ENCODE peak calls at places on chromosomes 1 and 21, in nine cellular contexts. One of them, this sample, is unnamed.

GRCh38 chr1:75533085-75533484 is 77.8 kb downstream of the SLC44A5 start:
- DNase-seq in M059J: no peak
- DNase-seq in breast epithelium: no peak
- DNase-seq in GM20000: no peak
- DNase-seq in neuronal stem cell: no peak
- DNase-seq in activated CD4-positive, alpha-beta T cell treated with anti-CD3 and anti-CD28 coated beads, Interleukin-2, amount 50 U/mL, for 1 hour: no peak
- DNase-seq in activated CD8-positive, alpha-beta memory T cell treated with anti-CD3 and anti-CD28 coated beads for 4 hours: no peak
- DNase-seq in kidney tubule cell: no peak
- DNase-seq in omental fat pad: no peak
- DNase-seq in this sample: no peak

GRCh38 chr1:17109897-17110554 is 9.2 kb downstream of the PADI2 start:
- DNase-seq in M059J: no peak
- DNase-seq in breast epithelium: no peak
- DNase-seq in GM20000: no peak
- DNase-seq in neuronal stem cell: no peak
- DNase-seq in activated CD4-positive, alpha-beta T cell treated with anti-CD3 and anti-CD28 coated beads, Interleukin-2, amount 50 U/mL, for 1 hour: no peak
- DNase-seq in activated CD8-positive, alpha-beta memory T cell treated with anti-CD3 and anti-CD28 coated beads for 4 hours: no peak
- DNase-seq in kidney tubule cell: no peak
- DNase-seq in omental fat pad: no peak
- DNase-seq in this sample: no peak

GRCh38 chr1:172935062-172935592 is 115.6 kb downstream of the TNFSF18 start:
- DNase-seq in M059J: peak
- DNase-seq in breast epithelium: no peak
- DNase-seq in GM20000: no peak
- DNase-seq in neuronal stem cell: no peak
- DNase-seq in activated CD4-positive, alpha-beta T cell treated with anti-CD3 and anti-CD28 coated beads, Interleukin-2, amount 50 U/mL, for 1 hour: no peak
- DNase-seq in activated CD8-positive, alpha-beta memory T cell treated with anti-CD3 and anti-CD28 coated beads for 4 hours: no peak
- DNase-seq in kidney tubule cell: no peak
- DNase-seq in omental fat pad: no peak
- DNase-seq in this sample: no peak

GRCh38 chr21:15063821-15064575 is 802 bp downstream of the NRIP1 start:
- DNase-seq in M059J: peak
- DNase-seq in breast epithelium: peak
- DNase-seq in GM20000: no peak
- DNase-seq in neuronal stem cell: no peak
- DNase-seq in activated CD4-positive, alpha-beta T cell treated with anti-CD3 and anti-CD28 coated beads, Interleukin-2, amount 50 U/mL, for 1 hour: no peak
- DNase-seq in activated CD8-positive, alpha-beta memory T cell treated with anti-CD3 and anti-CD28 coated beads for 4 hours: peak
- DNase-seq in kidney tubule cell: peak
- DNase-seq in omental fat pad: no peak
- DNase-seq in this sample: peak

GRCh38 chr1:177082855-177083741 is 81.4 kb downstream of the ASTN1 start:
- DNase-seq in M059J: peak
- DNase-seq in breast epithelium: no peak
- DNase-seq in GM20000: no peak
- DNase-seq in neuronal stem cell: no peak
- DNase-seq in activated CD4-positive, alpha-beta T cell treated with anti-CD3 and anti-CD28 coated beads, Interleukin-2, amount 50 U/mL, for 1 hour: no peak
- DNase-seq in activated CD8-positive, alpha-beta memory T cell treated with anti-CD3 and anti-CD28 coated beads for 4 hours: no peak
- DNase-seq in kidney tubule cell: peak
- DNase-seq in omental fat pad: no peak
- DNase-seq in this sample: no peak

GRCh38 chr1:208374391-208374941 is 130.3 kb upstream of the PLXNA2 start:
- DNase-seq in M059J: peak
- DNase-seq in breast epithelium: no peak
- DNase-seq in GM20000: no peak
- DNase-seq in neuronal stem cell: no peak
- DNase-seq in activated CD4-positive, alpha-beta T cell treated with anti-CD3 and anti-CD28 coated beads, Interleukin-2, amount 50 U/mL, for 1 hour: no peak
- DNase-seq in activated CD8-positive, alpha-beta memory T cell treated with anti-CD3 and anti-CD28 coated beads for 4 hours: no peak
- DNase-seq in kidney tubule cell: peak
- DNase-seq in omental fat pad: no peak
- DNase-seq in this sample: no peak

GRCh38 chr1:172338295-172338735 is 82.2 kb upstream of the C1orf105 start:
- DNase-seq in M059J: no peak
- DNase-seq in breast epithelium: no peak
- DNase-seq in GM20000: peak
- DNase-seq in neuronal stem cell: no peak
- DNase-seq in activated CD4-positive, alpha-beta T cell treated with anti-CD3 and anti-CD28 coated beads, Interleukin-2, amount 50 U/mL, for 1 hour: no peak
- DNase-seq in activated CD8-positive, alpha-beta memory T cell treated with anti-CD3 and anti-CD28 coated beads for 4 hours: no peak
- DNase-seq in kidney tubule cell: no peak
- DNase-seq in omental fat pad: no peak
- DNase-seq in this sample: no peak

GRCh38 chr1:186819140-186819539 is 9.6 kb upstream of the PLA2G4A start:
- DNase-seq in M059J: peak
- DNase-seq in breast epithelium: no peak
- DNase-seq in GM20000: peak
- DNase-seq in neuronal stem cell: no peak
- DNase-seq in activated CD4-positive, alpha-beta T cell treated with anti-CD3 and anti-CD28 coated beads, Interleukin-2, amount 50 U/mL, for 1 hour: no peak
- DNase-seq in activated CD8-positive, alpha-beta memory T cell treated with anti-CD3 and anti-CD28 coated beads for 4 hours: no peak
- DNase-seq in kidney tubule cell: no peak
- DNase-seq in omental fat pad: no peak
- DNase-seq in this sample: no peak

GRCh38 chr1:88774151-88774556 is 90.1 kb downstream of the PKN2 start:
- DNase-seq in M059J: peak
- DNase-seq in breast epithelium: no peak
- DNase-seq in GM20000: no peak
- DNase-seq in neuronal stem cell: no peak
- DNase-seq in activated CD4-positive, alpha-beta T cell treated with anti-CD3 and anti-CD28 coated beads, Interleukin-2, amount 50 U/mL, for 1 hour: no peak
- DNase-seq in activated CD8-positive, alpha-beta memory T cell treated with anti-CD3 and anti-CD28 coated beads for 4 hours: no peak
- DNase-seq in kidney tubule cell: peak
- DNase-seq in omental fat pad: no peak
- DNase-seq in this sample: no peak

GRCh38 chr21:45981154-45981606 is 390 bp upstream of the COL6A1 start:
- DNase-seq in M059J: peak
- DNase-seq in breast epithelium: peak
- DNase-seq in GM20000: peak
- DNase-seq in neuronal stem cell: peak
- DNase-seq in activated CD4-positive, alpha-beta T cell treated with anti-CD3 and anti-CD28 coated beads, Interleukin-2, amount 50 U/mL, for 1 hour: peak
- DNase-seq in activated CD8-positive, alpha-beta memory T cell treated with anti-CD3 and anti-CD28 coated beads for 4 hours: no peak
- DNase-seq in kidney tubule cell: peak
- DNase-seq in omental fat pad: no peak
- DNase-seq in this sample: no peak

GRCh38 chr1:153246825-153247224 is 12.7 kb upstream of the LORICRIN start:
- DNase-seq in M059J: no peak
- DNase-seq in breast epithelium: no peak
- DNase-seq in GM20000: no peak
- DNase-seq in neuronal stem cell: no peak
- DNase-seq in activated CD4-positive, alpha-beta T cell treated with anti-CD3 and anti-CD28 coated beads, Interleukin-2, amount 50 U/mL, for 1 hour: no peak
- DNase-seq in activated CD8-positive, alpha-beta memory T cell treated with anti-CD3 and anti-CD28 coated beads for 4 hours: no peak
- DNase-seq in kidney tubule cell: no peak
- DNase-seq in omental fat pad: no peak
- DNase-seq in this sample: no peak

GRCh38 chr1:74689800-74690696 is 16.5 kb upstream of the ERICH3 start:
- DNase-seq in M059J: peak
- DNase-seq in breast epithelium: no peak
- DNase-seq in GM20000: no peak
- DNase-seq in neuronal stem cell: peak
- DNase-seq in activated CD4-positive, alpha-beta T cell treated with anti-CD3 and anti-CD28 coated beads, Interleukin-2, amount 50 U/mL, for 1 hour: peak
- DNase-seq in activated CD8-positive, alpha-beta memory T cell treated with anti-CD3 and anti-CD28 coated beads for 4 hours: no peak
- DNase-seq in kidney tubule cell: peak
- DNase-seq in omental fat pad: no peak
- DNase-seq in this sample: no peak

GRCh38 chr1:11383553-11384169 is 95.3 kb upstream of the DISP3 start:
- DNase-seq in M059J: no peak
- DNase-seq in breast epithelium: no peak
- DNase-seq in GM20000: no peak
- DNase-seq in neuronal stem cell: no peak
- DNase-seq in activated CD4-positive, alpha-beta T cell treated with anti-CD3 and anti-CD28 coated beads, Interleukin-2, amount 50 U/mL, for 1 hour: no peak
- DNase-seq in activated CD8-positive, alpha-beta memory T cell treated with anti-CD3 and anti-CD28 coated beads for 4 hours: no peak
- DNase-seq in kidney tubule cell: no peak
- DNase-seq in omental fat pad: no peak
- DNase-seq in this sample: no peak

GRCh38 chr1:227411066-227411465 is 92.8 kb upstream of the CDC42BPA start:
- DNase-seq in M059J: no peak
- DNase-seq in breast epithelium: no peak
- DNase-seq in GM20000: no peak
- DNase-seq in neuronal stem cell: no peak
- DNase-seq in activated CD4-positive, alpha-beta T cell treated with anti-CD3 and anti-CD28 coated beads, Interleukin-2, amount 50 U/mL, for 1 hour: no peak
- DNase-seq in activated CD8-positive, alpha-beta memory T cell treated with anti-CD3 and anti-CD28 coated beads for 4 hours: no peak
- DNase-seq in kidney tubule cell: no peak
- DNase-seq in omental fat pad: no peak
- DNase-seq in this sample: no peak

GRCh38 chr1:3992103-3992556 is 92.1 kb upstream of the C1orf174 start:
- DNase-seq in M059J: no peak
- DNase-seq in breast epithelium: no peak
- DNase-seq in GM20000: no peak
- DNase-seq in neuronal stem cell: no peak
- DNase-seq in activated CD4-positive, alpha-beta T cell treated with anti-CD3 and anti-CD28 coated beads, Interleukin-2, amount 50 U/mL, for 1 hour: no peak
- DNase-seq in activated CD8-positive, alpha-beta memory T cell treated with anti-CD3 and anti-CD28 coated beads for 4 hours: no peak
- DNase-seq in kidney tubule cell: peak
- DNase-seq in omental fat pad: no peak
- DNase-seq in this sample: no peak

GRCh38 chr1:208595745-208596144 is 351.6 kb upstream of the PLXNA2 start:
- DNase-seq in M059J: peak
- DNase-seq in breast epithelium: no peak
- DNase-seq in GM20000: no peak
- DNase-seq in neuronal stem cell: no peak
- DNase-seq in activated CD4-positive, alpha-beta T cell treated with anti-CD3 and anti-CD28 coated beads, Interleukin-2, amount 50 U/mL, for 1 hour: no peak
- DNase-seq in activated CD8-positive, alpha-beta memory T cell treated with anti-CD3 and anti-CD28 coated beads for 4 hours: no peak
- DNase-seq in kidney tubule cell: peak
- DNase-seq in omental fat pad: no peak
- DNase-seq in this sample: no peak

GRCh38 chr1:238681021-238681420 is 705.3 kb upstream of the CHRM3 start:
- DNase-seq in M059J: peak
- DNase-seq in breast epithelium: no peak
- DNase-seq in GM20000: no peak
- DNase-seq in neuronal stem cell: no peak
- DNase-seq in activated CD4-positive, alpha-beta T cell treated with anti-CD3 and anti-CD28 coated beads, Interleukin-2, amount 50 U/mL, for 1 hour: no peak
- DNase-seq in activated CD8-positive, alpha-beta memory T cell treated with anti-CD3 and anti-CD28 coated beads for 4 hours: no peak
- DNase-seq in kidney tubule cell: no peak
- DNase-seq in omental fat pad: no peak
- DNase-seq in this sample: no peak

GRCh38 chr1:101181930-101182329 is 54.9 kb upstream of the S1PR1 start:
- DNase-seq in M059J: peak
- DNase-seq in breast epithelium: no peak
- DNase-seq in GM20000: no peak
- DNase-seq in neuronal stem cell: no peak
- DNase-seq in activated CD4-positive, alpha-beta T cell treated with anti-CD3 and anti-CD28 coated beads, Interleukin-2, amount 50 U/mL, for 1 hour: no peak
- DNase-seq in activated CD8-positive, alpha-beta memory T cell treated with anti-CD3 and anti-CD28 coated beads for 4 hours: no peak
- DNase-seq in kidney tubule cell: peak
- DNase-seq in omental fat pad: no peak
- DNase-seq in this sample: no peak

GRCh38 chr1:192826791-192827477 is 18.1 kb downstream of the RGS2 start:
- DNase-seq in M059J: peak
- DNase-seq in breast epithelium: no peak
- DNase-seq in GM20000: no peak
- DNase-seq in neuronal stem cell: no peak
- DNase-seq in activated CD4-positive, alpha-beta T cell treated with anti-CD3 and anti-CD28 coated beads, Interleukin-2, amount 50 U/mL, for 1 hour: no peak
- DNase-seq in activated CD8-positive, alpha-beta memory T cell treated with anti-CD3 and anti-CD28 coated beads for 4 hours: no peak
- DNase-seq in kidney tubule cell: peak
- DNase-seq in omental fat pad: no peak
- DNase-seq in this sample: no peak

GRCh38 chr1:21763236-21763635 is 19.7 kb downstream of the USP48 start:
- DNase-seq in M059J: no peak
- DNase-seq in breast epithelium: no peak
- DNase-seq in GM20000: no peak
- DNase-seq in neuronal stem cell: no peak
- DNase-seq in activated CD4-positive, alpha-beta T cell treated with anti-CD3 and anti-CD28 coated beads, Interleukin-2, amount 50 U/mL, for 1 hour: no peak
- DNase-seq in activated CD8-positive, alpha-beta memory T cell treated with anti-CD3 and anti-CD28 coated beads for 4 hours: no peak
- DNase-seq in kidney tubule cell: no peak
- DNase-seq in omental fat pad: no peak
- DNase-seq in this sample: no peak

GRCh38 chr1:246608616-246609376 is 42.5 kb downstream of the CNST start:
- DNase-seq in M059J: peak
- DNase-seq in breast epithelium: peak
- DNase-seq in GM20000: peak
- DNase-seq in neuronal stem cell: no peak
- DNase-seq in activated CD4-positive, alpha-beta T cell treated with anti-CD3 and anti-CD28 coated beads, Interleukin-2, amount 50 U/mL, for 1 hour: no peak
- DNase-seq in activated CD8-positive, alpha-beta memory T cell treated with anti-CD3 and anti-CD28 coated beads for 4 hours: no peak
- DNase-seq in kidney tubule cell: peak
- DNase-seq in omental fat pad: peak
- DNase-seq in this sample: peak

GRCh38 chr1:167713330-167714081 is 8.3 kb upstream of the MPZL1 start:
- DNase-seq in M059J: peak
- DNase-seq in breast epithelium: no peak
- DNase-seq in GM20000: no peak
- DNase-seq in neuronal stem cell: peak
- DNase-seq in activated CD4-positive, alpha-beta T cell treated with anti-CD3 and anti-CD28 coated beads, Interleukin-2, amount 50 U/mL, for 1 hour: no peak
- DNase-seq in activated CD8-positive, alpha-beta memory T cell treated with anti-CD3 and anti-CD28 coated beads for 4 hours: no peak
- DNase-seq in kidney tubule cell: peak
- DNase-seq in omental fat pad: no peak
- DNase-seq in this sample: no peak

GRCh38 chr1:7422081-7422480 is 349.0 kb upstream of the VAMP3 start:
- DNase-seq in M059J: no peak
- DNase-seq in breast epithelium: no peak
- DNase-seq in GM20000: no peak
- DNase-seq in neuronal stem cell: no peak
- DNase-seq in activated CD4-positive, alpha-beta T cell treated with anti-CD3 and anti-CD28 coated beads, Interleukin-2, amount 50 U/mL, for 1 hour: no peak
- DNase-seq in activated CD8-positive, alpha-beta memory T cell treated with anti-CD3 and anti-CD28 coated beads for 4 hours: no peak
- DNase-seq in kidney tubule cell: no peak
- DNase-seq in omental fat pad: peak
- DNase-seq in this sample: peak

GRCh38 chr21:15252437-15252836 is 187.6 kb upstream of the NRIP1 start:
- DNase-seq in M059J: no peak
- DNase-seq in breast epithelium: no peak
- DNase-seq in GM20000: no peak
- DNase-seq in neuronal stem cell: no peak
- DNase-seq in activated CD4-positive, alpha-beta T cell treated with anti-CD3 and anti-CD28 coated beads, Interleukin-2, amount 50 U/mL, for 1 hour: no peak
- DNase-seq in activated CD8-positive, alpha-beta memory T cell treated with anti-CD3 and anti-CD28 coated beads for 4 hours: no peak
- DNase-seq in kidney tubule cell: peak
- DNase-seq in omental fat pad: no peak
- DNase-seq in this sample: no peak

GRCh38 chr1:57887973-57888491 is 464.2 kb upstream of the DAB1 start:
- DNase-seq in M059J: peak
- DNase-seq in breast epithelium: no peak
- DNase-seq in GM20000: no peak
- DNase-seq in neuronal stem cell: no peak
- DNase-seq in activated CD4-positive, alpha-beta T cell treated with anti-CD3 and anti-CD28 coated beads, Interleukin-2, amount 50 U/mL, for 1 hour: no peak
- DNase-seq in activated CD8-positive, alpha-beta memory T cell treated with anti-CD3 and anti-CD28 coated beads for 4 hours: no peak
- DNase-seq in kidney tubule cell: peak
- DNase-seq in omental fat pad: no peak
- DNase-seq in this sample: no peak

GRCh38 chr1:110888049-110888448 is 15.1 kb downstream of the CD53 start:
- DNase-seq in M059J: no peak
- DNase-seq in breast epithelium: no peak
- DNase-seq in GM20000: no peak
- DNase-seq in neuronal stem cell: no peak
- DNase-seq in activated CD4-positive, alpha-beta T cell treated with anti-CD3 and anti-CD28 coated beads, Interleukin-2, amount 50 U/mL, for 1 hour: no peak
- DNase-seq in activated CD8-positive, alpha-beta memory T cell treated with anti-CD3 and anti-CD28 coated beads for 4 hours: no peak
- DNase-seq in kidney tubule cell: no peak
- DNase-seq in omental fat pad: no peak
- DNase-seq in this sample: no peak

GRCh38 chr1:203031467-203031866 is 5.2 kb downstream of the PPFIA4 start:
- DNase-seq in M059J: no peak
- DNase-seq in breast epithelium: no peak
- DNase-seq in GM20000: no peak
- DNase-seq in neuronal stem cell: no peak
- DNase-seq in activated CD4-positive, alpha-beta T cell treated with anti-CD3 and anti-CD28 coated beads, Interleukin-2, amount 50 U/mL, for 1 hour: no peak
- DNase-seq in activated CD8-positive, alpha-beta memory T cell treated with anti-CD3 and anti-CD28 coated beads for 4 hours: no peak
- DNase-seq in kidney tubule cell: no peak
- DNase-seq in omental fat pad: no peak
- DNase-seq in this sample: no peak

GRCh38 chr1:101323530-101323929 is 86.7 kb downstream of the S1PR1 start:
- DNase-seq in M059J: no peak
- DNase-seq in breast epithelium: no peak
- DNase-seq in GM20000: no peak
- DNase-seq in neuronal stem cell: no peak
- DNase-seq in activated CD4-positive, alpha-beta T cell treated with anti-CD3 and anti-CD28 coated beads, Interleukin-2, amount 50 U/mL, for 1 hour: no peak
- DNase-seq in activated CD8-positive, alpha-beta memory T cell treated with anti-CD3 and anti-CD28 coated beads for 4 hours: no peak
- DNase-seq in kidney tubule cell: no peak
- DNase-seq in omental fat pad: no peak
- DNase-seq in this sample: no peak

GRCh38 chr21:28818663-28819278 is 173.9 kb downstream of the LTN1 start:
- DNase-seq in M059J: no peak
- DNase-seq in breast epithelium: no peak
- DNase-seq in GM20000: no peak
- DNase-seq in neuronal stem cell: no peak
- DNase-seq in activated CD4-positive, alpha-beta T cell treated with anti-CD3 and anti-CD28 coated beads, Interleukin-2, amount 50 U/mL, for 1 hour: no peak
- DNase-seq in activated CD8-positive, alpha-beta memory T cell treated with anti-CD3 and anti-CD28 coated beads for 4 hours: no peak
- DNase-seq in kidney tubule cell: no peak
- DNase-seq in omental fat pad: no peak
- DNase-seq in this sample: no peak

GRCh38 chr1:207221934-207222351 is 99.5 kb upstream of the CD55 start:
- DNase-seq in M059J: peak
- DNase-seq in breast epithelium: no peak
- DNase-seq in GM20000: no peak
- DNase-seq in neuronal stem cell: no peak
- DNase-seq in activated CD4-positive, alpha-beta T cell treated with anti-CD3 and anti-CD28 coated beads, Interleukin-2, amount 50 U/mL, for 1 hour: no peak
- DNase-seq in activated CD8-positive, alpha-beta memory T cell treated with anti-CD3 and anti-CD28 coated beads for 4 hours: no peak
- DNase-seq in kidney tubule cell: peak
- DNase-seq in omental fat pad: no peak
- DNase-seq in this sample: no peak

GRCh38 chr1:17523487-17524029 is 15.9 kb upstream of the ARHGEF10L start:
- DNase-seq in M059J: peak
- DNase-seq in breast epithelium: no peak
- DNase-seq in GM20000: no peak
- DNase-seq in neuronal stem cell: no peak
- DNase-seq in activated CD4-positive, alpha-beta T cell treated with anti-CD3 and anti-CD28 coated beads, Interleukin-2, amount 50 U/mL, for 1 hour: no peak
- DNase-seq in activated CD8-positive, alpha-beta memory T cell treated with anti-CD3 and anti-CD28 coated beads for 4 hours: no peak
- DNase-seq in kidney tubule cell: peak
- DNase-seq in omental fat pad: no peak
- DNase-seq in this sample: no peak

This sample was measured in ascending aorta.